ENCODE peak calls at places on chromosomes 6 and 20, in ten cellular contexts. One of them, this sample, is unnamed.

GRCh38 chr20:17083738-17084137 is 143.1 kb upstream of the PCSK2 start:
- DNase-seq in stimulated activated CD8-positive, alpha-beta memory T cell treated with anti-CD3 and anti-CD28 coated beads, Interleukin-15, amount 100 ng/mL, for 24 hours: no peak
- DNase-seq in stimulated activated CD4-positive, alpha-beta T cell treated with anti-CD3 and anti-CD28 coated beads, Interleukin-12 subunit alpha, Interleukin-12 subunit beta, amount 100 ng/mL, for 4 hours: no peak
- DNase-seq in NCI-H2081: no peak
- DNase-seq in HT1080: peak
- DNase-seq in activated T-cell treated with anti-CD3 and anti-CD28 coated beads for 1 hour: no peak
- DNase-seq in A549: no peak
- DNase-seq in T-helper 9 cell: no peak
- DNase-seq in AG04450: no peak
- DNase-seq in foreskin fibroblast: no peak
- DNase-seq in this sample: no peak

GRCh38 chr6:143361536-143362191 is 88.8 kb downstream of the ADAT2 start:
- DNase-seq in stimulated activated CD8-positive, alpha-beta memory T cell treated with anti-CD3 and anti-CD28 coated beads, Interleukin-15, amount 100 ng/mL, for 24 hours: no peak
- DNase-seq in A549: no peak
- DNase-seq in stimulated activated CD4-positive, alpha-beta T cell treated with anti-CD3 and anti-CD28 coated beads, Interleukin-12 subunit alpha, Interleukin-12 subunit beta, amount 100 ng/mL, for 4 hours: no peak
- DNase-seq in foreskin fibroblast: no peak
- DNase-seq in T-helper 9 cell: no peak
- DNase-seq in AG04450: no peak
- DNase-seq in activated T-cell treated with anti-CD3 and anti-CD28 coated beads for 1 hour: no peak
- DNase-seq in NCI-H2081: no peak
- DNase-seq in HT1080: no peak
- DNase-seq in this sample: no peak

GRCh38 chr6:33579828-33580714 is at the start of gene BAK1:
- DNase-seq in NCI-H2081: peak
- DNase-seq in HT1080: peak
- DNase-seq in stimulated activated CD4-positive, alpha-beta T cell treated with anti-CD3 and anti-CD28 coated beads, Interleukin-12 subunit alpha, Interleukin-12 subunit beta, amount 100 ng/mL, for 4 hours: peak
- DNase-seq in activated T-cell treated with anti-CD3 and anti-CD28 coated beads for 1 hour: peak
- DNase-seq in AG04450: peak
- DNase-seq in A549: peak
- DNase-seq in foreskin fibroblast: peak
- DNase-seq in T-helper 9 cell: peak
- DNase-seq in stimulated activated CD8-positive, alpha-beta memory T cell treated with anti-CD3 and anti-CD28 coated beads, Interleukin-15, amount 100 ng/mL, for 24 hours: peak
- DNase-seq in this sample: peak

GRCh38 chr6:144262470-144263369 is 22.4 kb upstream of the UTRN start:
- DNase-seq in stimulated activated CD8-positive, alpha-beta memory T cell treated with anti-CD3 and anti-CD28 coated beads, Interleukin-15, amount 100 ng/mL, for 24 hours: no peak
- DNase-seq in activated T-cell treated with anti-CD3 and anti-CD28 coated beads for 1 hour: peak
- DNase-seq in stimulated activated CD4-positive, alpha-beta T cell treated with anti-CD3 and anti-CD28 coated beads, Interleukin-12 subunit alpha, Interleukin-12 subunit beta, amount 100 ng/mL, for 4 hours: peak
- DNase-seq in A549: no peak
- DNase-seq in AG04450: no peak
- DNase-seq in NCI-H2081: no peak
- DNase-seq in foreskin fibroblast: no peak
- DNase-seq in HT1080: no peak
- DNase-seq in T-helper 9 cell: peak
- DNase-seq in this sample: no peak

GRCh38 chr6:125718109-125718508 is 31.3 kb upstream of the HEY2 start:
- DNase-seq in A549: no peak
- DNase-seq in stimulated activated CD4-positive, alpha-beta T cell treated with anti-CD3 and anti-CD28 coated beads, Interleukin-12 subunit alpha, Interleukin-12 subunit beta, amount 100 ng/mL, for 4 hours: no peak
- DNase-seq in stimulated activated CD8-positive, alpha-beta memory T cell treated with anti-CD3 and anti-CD28 coated beads, Interleukin-15, amount 100 ng/mL, for 24 hours: no peak
- DNase-seq in HT1080: no peak
- DNase-seq in foreskin fibroblast: no peak
- DNase-seq in NCI-H2081: no peak
- DNase-seq in AG04450: no peak
- DNase-seq in T-helper 9 cell: no peak
- DNase-seq in activated T-cell treated with anti-CD3 and anti-CD28 coated beads for 1 hour: no peak
- DNase-seq in this sample: no peak

GRCh38 chr6:4780360-4780812 is 4.2 kb downstream of the CDYL start:
- DNase-seq in AG04450: no peak
- DNase-seq in activated T-cell treated with anti-CD3 and anti-CD28 coated beads for 1 hour: no peak
- DNase-seq in NCI-H2081: no peak
- DNase-seq in stimulated activated CD4-positive, alpha-beta T cell treated with anti-CD3 and anti-CD28 coated beads, Interleukin-12 subunit alpha, Interleukin-12 subunit beta, amount 100 ng/mL, for 4 hours: no peak
- DNase-seq in T-helper 9 cell: no peak
- DNase-seq in foreskin fibroblast: peak
- DNase-seq in HT1080: peak
- DNase-seq in stimulated activated CD8-positive, alpha-beta memory T cell treated with anti-CD3 and anti-CD28 coated beads, Interleukin-15, amount 100 ng/mL, for 24 hours: no peak
- DNase-seq in A549: no peak
- DNase-seq in this sample: no peak

GRCh38 chr20:38298768-38299288 is 5.1 kb upstream of the BPI start:
- DNase-seq in T-helper 9 cell: no peak
- DNase-seq in stimulated activated CD8-positive, alpha-beta memory T cell treated with anti-CD3 and anti-CD28 coated beads, Interleukin-15, amount 100 ng/mL, for 24 hours: no peak
- DNase-seq in NCI-H2081: no peak
- DNase-seq in activated T-cell treated with anti-CD3 and anti-CD28 coated beads for 1 hour: no peak
- DNase-seq in HT1080: no peak
- DNase-seq in A549: no peak
- DNase-seq in foreskin fibroblast: peak
- DNase-seq in stimulated activated CD4-positive, alpha-beta T cell treated with anti-CD3 and anti-CD28 coated beads, Interleukin-12 subunit alpha, Interleukin-12 subunit beta, amount 100 ng/mL, for 4 hours: no peak
- DNase-seq in AG04450: no peak
- DNase-seq in this sample: no peak

GRCh38 chr6:107574856-107575255 is 84.9 kb downstream of the SOBP start:
- DNase-seq in NCI-H2081: no peak
- DNase-seq in T-helper 9 cell: no peak
- DNase-seq in AG04450: no peak
- DNase-seq in A549: no peak
- DNase-seq in stimulated activated CD8-positive, alpha-beta memory T cell treated with anti-CD3 and anti-CD28 coated beads, Interleukin-15, amount 100 ng/mL, for 24 hours: no peak
- DNase-seq in HT1080: no peak
- DNase-seq in activated T-cell treated with anti-CD3 and anti-CD28 coated beads for 1 hour: no peak
- DNase-seq in stimulated activated CD4-positive, alpha-beta T cell treated with anti-CD3 and anti-CD28 coated beads, Interleukin-12 subunit alpha, Interleukin-12 subunit beta, amount 100 ng/mL, for 4 hours: no peak
- DNase-seq in foreskin fibroblast: no peak
- DNase-seq in this sample: no peak

GRCh38 chr6:163745566-163746400 is 331.3 kb downstream of the QKI start:
- DNase-seq in AG04450: peak
- DNase-seq in activated T-cell treated with anti-CD3 and anti-CD28 coated beads for 1 hour: no peak
- DNase-seq in A549: peak
- DNase-seq in foreskin fibroblast: peak
- DNase-seq in HT1080: peak
- DNase-seq in NCI-H2081: no peak
- DNase-seq in stimulated activated CD4-positive, alpha-beta T cell treated with anti-CD3 and anti-CD28 coated beads, Interleukin-12 subunit alpha, Interleukin-12 subunit beta, amount 100 ng/mL, for 4 hours: no peak
- DNase-seq in stimulated activated CD8-positive, alpha-beta memory T cell treated with anti-CD3 and anti-CD28 coated beads, Interleukin-15, amount 100 ng/mL, for 24 hours: no peak
- DNase-seq in T-helper 9 cell: no peak
- DNase-seq in this sample: no peak